ENCODE peak calls at places on chromosomes 1 and 21, in nine cellular contexts. Z is activated gamma-delta T cell treated with Interleukin-2 at 50 U/mL for 16 hours; O is NCI-H510A treated with DMSO at 0.1 percent for 48 hours; T is EL; F is HT1080; V is activated T-cell treated with anti-CD3 and anti-CD28 coated beads, Interleukin-2, amount 50 U/mL, for 72 hours; E is anterior cingulate cortex; L is posterior cingulate gyrus; H is stimulated activated CD4-positive, alpha-beta T cell treated with anti-CD3 and anti-CD28 coated beads, Interleukin-2, amount 100 ng/mL, for 48 hours. I is an unnamed sample.

GRCh38 chr1:201946224-201946908 is at the start of gene LMOD1:
- DNase-seq in T (peak; percentile 95), F (peak; percentile 71), O (peak; percentile 66), L (peak; percentile 78), V (no peak), H (no peak), Z (no peak), E (peak; percentile 43), I (peak; percentile 87)

GRCh38 chr1:2554621-2555387 is 1.4 kb upstream of the TNFRSF14 start:
- DNase-seq in H (peak; percentile 26), F (no peak), E (no peak), T (no peak), V (peak; percentile 51), L (no peak), O (no peak), Z (peak; percentile 61), I (peak; percentile 59)

GRCh38 chr1:224339422-224340033 is 9.6 kb upstream of the NVL start:
- DNase-seq in E (no peak), Z (no peak), F (no peak), L (no peak), O (no peak), H (no peak), T (no peak), V (no peak), I (no peak)

GRCh38 chr21:44887126-44887806 is 13.8 kb upstream of the PTTG1IP start:
- DNase-seq in V (no peak), F (no peak), L (peak; percentile 2), T (no peak), H (no peak), O (no peak), Z (no peak), E (no peak), I (no peak)

GRCh38 chr21:25566645-25567044 is 40.6 kb downstream of the MRPL39 start:
- DNase-seq in F (no peak), T (no peak), O (no peak), V (no peak), H (no peak), L (no peak), Z (no peak), E (no peak), I (no peak)

GRCh38 chr1:15770313-15770962 is 11.8 kb downstream of the FBLIM1 start:
- DNase-seq in T (no peak), Z (no peak), L (no peak), O (no peak), H (no peak), E (no peak), F (no peak), V (no peak), I (no peak)

GRCh38 chr1:41918450-41919043 is at the start of gene HIVEP3:
- DNase-seq in Z (no peak), O (peak; percentile 76), H (no peak), E (peak; percentile 21), V (no peak), F (peak; percentile 60), L (peak; percentile 43), T (peak; percentile 36), I (peak; percentile 48)

GRCh38 chr1:208155243-208155642 is 88.9 kb downstream of the PLXNA2 start:
- DNase-seq in O (no peak), E (no peak), F (no peak), H (no peak), T (no peak), L (no peak), V (no peak), Z (no peak), I (no peak)

GRCh38 chr1:246221390-246222240 is 285.5 kb downstream of the SMYD3 start:
- DNase-seq in E (no peak), H (no peak), Z (no peak), L (no peak), T (no peak), V (no peak), O (no peak), F (peak; percentile 95), I (peak; percentile 46)

GRCh38 chr1:53378061-53378460 is 50.2 kb upstream of the LRP8 start:
- DNase-seq in O (no peak), T (no peak), L (no peak), Z (no peak), V (no peak), H (no peak), F (no peak), E (no peak), I (no peak)

GRCh38 chr1:172746091-172746949 is 87.4 kb downstream of the FASLG start:
- DNase-seq in Z (peak; percentile 16), F (peak; percentile 97), T (peak; percentile 98), V (peak; percentile 35), L (no peak), O (peak; percentile 57), E (no peak), H (no peak), I (peak; percentile 84)

GRCh38 chr1:240074422-240074821 is 17.3 kb upstream of the FMN2 start:
- DNase-seq in T (no peak), H (no peak), F (no peak), L (no peak), O (no peak), V (no peak), E (no peak), Z (no peak), I (no peak)

GRCh38 chr1:246727594-246727993 is 3.4 kb downstream of the SCCPDH start:
- DNase-seq in T (no peak), L (no peak), F (no peak), E (no peak), V (no peak), O (no peak), Z (no peak), H (no peak), I (no peak)

I was measured in dermis blood vessel endothelial cell.